ENCODE peak calls at places on chromosomes 6 and 20, in four cellular contexts. L is A673, E is gastrocnemius medialis, X is heart right ventricle. V is an unnamed sample. For H3K4me1, the result is how much of the 10 kb centered on the place peaks cover.

GRCh38 chr20:63394069-63394468 is 32.9 kb upstream of the CHRNA4 start:
- DNase-seq in E (no peak), L (peak), X (no peak), V (peak)

GRCh38 chr6:82259389-82259788 is 11.8 kb upstream of the IBTK start:
- DNase-seq in L (no peak), X (no peak), E (no peak), V (no peak)

GRCh38 chr6:51350308-51350904 is 531.7 kb downstream of the TFAP2B start:
- DNase-seq in L (peak), E (no peak), X (no peak), V (no peak)

GRCh38 chr6:151409679-151410078 is 18.3 kb upstream of the ZBTB2 start:
- DNase-seq in E (no peak), X (no peak), L (no peak), V (no peak)

GRCh38 chr6:24257282-24257681 is 100.6 kb downstream of the DCDC2 start:
- DNase-seq in E (no peak), L (no peak), X (no peak), V (no peak)

GRCh38 chr6:108565091-108565766 is 4.5 kb downstream of the FOXO3 start:
- DNase-seq in E (no peak), X (no peak), L (no peak), V (no peak)

GRCh38 chr6:41502607-41503434 is 43.4 kb upstream of the FOXP4 start:
- DNase-seq in L (peak), X (no peak), E (no peak), V (peak)

GRCh38 chr6:161434921-161435411 is 161.1 kb upstream of the AGPAT4 start:
- DNase-seq in E (no peak), L (no peak), X (no peak), V (no peak)

GRCh38 chr6:11011787-11012234 is 32.3 kb downstream of the ELOVL2 start:
- DNase-seq in L (no peak), X (no peak), E (no peak), V (no peak)

GRCh38 chr6:158798311-158798710 is 20.9 kb downstream of the EZR start:
- DNase-seq in L (no peak), E (no peak), X (no peak), V (no peak)

GRCh38 chr6:15363523-15364400 is 117.9 kb downstream of the JARID2 start:
- DNase-seq in X (no peak), L (no peak), E (no peak), V (no peak)

GRCh38 chr6:88749849-88750248 is 213.6 kb downstream of the RNGTT start:
- DNase-seq in X (no peak), L (peak), E (no peak), V (no peak)

GRCh38 chr6:122673345-122673961 is 63.2 kb downstream of the PKIB start:
- DNase-seq in X (no peak), L (no peak), E (no peak), V (no peak)

GRCh38 chr20:62953839-62954703 is 1.6 kb downstream of the SLC17A9 start:
- DNase-seq in E (peak), L (peak), X (peak), V (peak)

GRCh38 chr6:35166160-35166919 is 25.2 kb upstream of the TCP11 start:
- DNase-seq in L (no peak), X (no peak), E (no peak), V (no peak)

GRCh38 chr6:76671751-76672150 is 599.3 kb upstream of the IMPG1 start:
- DNase-seq in L (no peak), X (no peak), E (no peak), V (no peak)

GRCh38 chr6:44285552-44286284 is 15.5 kb downstream of the TMEM151B start:
- DNase-seq in E (no peak), L (peak), X (no peak), V (peak)

GRCh38 chr6:125356888-125357287 is 55.1 kb upstream of the HDDC2 start:
- DNase-seq in X (no peak), E (no peak), L (no peak), V (no peak)

GRCh38 chr6:158648682-158649131 is 1.1 kb upstream of the SYTL3 start:
- DNase-seq in E (no peak), X (no peak), L (no peak), V (no peak)

GRCh38 chr20:10508468-10509251 is 73.6 kb downstream of the SLX4IP start:
- DNase-seq in E (no peak), L (peak), X (no peak), V (peak)

GRCh38 chr6:133973109-133973971 is 20.3 kb downstream of the TBPL1 start:
- DNase-seq in L (peak), X (no peak), E (no peak), V (peak)

GRCh38 chr20:61816606-61817005 is 249.1 kb downstream of the TAF4 start:
- DNase-seq in X (no peak), L (no peak), E (no peak), V (no peak)

GRCh38 chr6:43247115-43247999 is 4.1 kb downstream of the TTBK1 start:
- DNase-seq in E (peak), L (peak), X (peak), V (peak)

GRCh38 chr20:12053348-12053747 is 135.7 kb downstream of the BTBD3 start:
- DNase-seq in E (no peak), L (peak), X (no peak), V (no peak)

GRCh38 chr6:111580826-111581505 is 24.7 kb downstream of the TRAF3IP2 start:
- DNase-seq in X (peak), L (peak), E (peak), V (no peak)

GRCh38 chr20:35223941-35224340 is 2.5 kb upstream of the MMP24 start:
- DNase-seq in L (no peak), E (no peak), X (no peak), V (no peak)

GRCh38 chr6:36755435-36756348 is 58.1 kb downstream of the RAB44 start:
- DNase-seq in E (no peak), X (no peak), L (no peak), V (no peak)

GRCh38 chr6:81995548-81996289 is 243.2 kb upstream of the TENT5A start:
- DNase-seq in L (peak), X (no peak), E (no peak), V (no peak)

GRCh38 chr6:100472674-100473073 is 8.0 kb upstream of the SIM1 start:
- DNase-seq in E (no peak), L (no peak), X (no peak), V (no peak)

GRCh38 chr6:27096834-27097511 is 150.5 kb upstream of the PRSS16 start:
- DNase-seq in E (no peak), L (peak), X (peak), V (no peak)

GRCh38 chr20:2755451-2756055 is 44.9 kb downstream of the CPXM1 start:
- DNase-seq in X (no peak), E (no peak), L (no peak), V (no peak)

GRCh38 chr6:3195695-3196497 is 31.6 kb downstream of the TUBB2B start:
- DNase-seq in L (peak), E (no peak), X (no peak), V (peak)

DNA sequence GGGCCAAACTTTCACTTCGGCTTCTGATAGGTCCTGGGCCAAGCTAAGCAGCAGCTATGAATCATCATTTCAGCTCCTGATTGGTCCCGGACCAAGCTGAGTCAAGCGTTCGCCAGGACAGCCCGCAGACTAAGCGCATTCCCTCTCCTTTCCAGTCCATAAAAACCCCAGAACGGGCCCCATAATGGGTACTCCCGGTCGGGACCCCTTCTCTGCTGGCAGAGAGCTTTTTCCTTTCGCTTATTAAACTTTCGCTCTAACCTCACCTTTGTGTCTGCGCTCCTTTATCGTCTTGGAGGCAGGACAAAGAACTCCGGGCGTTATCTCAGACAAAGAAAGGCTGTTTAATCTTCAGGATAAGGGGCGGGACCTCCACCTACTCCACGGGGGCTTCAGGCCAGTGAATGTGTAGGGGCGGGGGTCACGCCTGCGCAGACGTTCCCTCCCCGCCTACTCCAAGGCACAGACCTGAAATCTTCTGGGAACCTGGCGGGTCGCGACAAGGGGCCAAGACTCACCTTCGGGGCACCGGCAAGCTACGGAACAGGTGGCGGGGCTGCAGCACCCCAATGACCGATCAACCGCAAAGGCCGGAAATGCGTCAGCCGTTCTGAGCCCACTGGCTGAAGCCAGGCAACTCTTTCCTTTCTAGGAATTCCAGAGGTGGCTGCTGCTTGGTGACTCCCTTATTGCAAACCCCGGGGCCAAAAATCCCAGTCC is at the start of gene ZSCAN31:
- DNase-seq in L (peak), X (peak), E (peak), V (peak)
- H3K4me3 ChIP-seq in L (peak), X (peak), E (peak), V (peak)

DNA sequence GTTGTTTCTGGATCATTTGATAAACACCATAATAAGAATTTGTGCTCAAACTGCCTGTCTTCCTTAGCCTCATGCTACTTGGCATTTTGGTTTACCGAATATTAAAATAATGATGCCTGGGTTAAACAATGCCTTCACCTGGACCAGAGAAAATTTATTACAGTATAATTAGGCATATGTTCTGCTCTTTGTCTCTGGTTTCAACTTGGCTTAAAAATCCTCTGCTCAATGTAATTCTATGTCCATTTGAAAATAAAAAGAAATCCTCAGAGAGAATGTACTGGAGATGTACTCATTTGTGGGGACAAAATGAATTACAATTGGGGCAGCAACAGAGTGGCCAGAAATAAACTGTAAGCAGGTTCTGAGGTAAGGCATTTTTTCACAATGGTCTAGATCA is 95.0 kb downstream of the DST start:
- DNase-seq in E (no peak), L (no peak), X (no peak), V (no peak)
- H3K4me1 ChIP-seq in E (under half), L (under half), X (half or more), V (under half)

GRCh38 chr20:59074456-59074855 is 31.9 kb upstream of the PRELID3B start:
- DNase-seq in L (no peak), E (no peak), X (no peak), V (no peak)

GRCh38 chr20:59078231-59078630 is 35.6 kb upstream of the PRELID3B start:
- DNase-seq in L (no peak), X (no peak), E (no peak), V (peak)

GRCh38 chr20:59075934-59076508 is 33.4 kb upstream of the PRELID3B start:
- DNase-seq in E (no peak), X (no peak), L (no peak), V (no peak)

GRCh38 chr20:59081036-59081435 is 38.5 kb upstream of the PRELID3B start:
- DNase-seq in L (no peak), X (no peak), E (no peak), V (no peak)

GRCh38 chr20:59077705-59078104 is 35.1 kb upstream of the PRELID3B start:
- DNase-seq in L (no peak), X (no peak), E (no peak), V (no peak)
- H3K27ac ChIP-seq in L (no peak), X (no peak), E (no peak), V (no peak)

GRCh38 chr20:31675828-31676533 is 38.3 kb downstream of the COX4I2 start:
- DNase-seq in L (peak), X (no peak), E (no peak), V (no peak)
- H3K4me3 ChIP-seq in L (peak), X (no peak), E (no peak), V (no peak)

V was measured in SJCRH30.